ENCODE peak calls at places on chromosomes 6 and 20, in five cellular contexts. Y, W, N, C and Q are unnamed samples.

GRCh38 chr6:102327697-102328227 is 934.3 kb downstream of the GRIK2 start:
- DNase-seq in Y (no peak), W (no peak), N (no peak), C (no peak), Q (no peak)

GRCh38 chr6:157514659-157515496 is 133.9 kb downstream of the ZDHHC14 start:
- DNase-seq in Y (no peak), W (no peak), N (no peak), C (peak), Q (peak)

GRCh38 chr6:113276631-113277030 is 580.5 kb upstream of the MARCKS start:
- DNase-seq in Y (no peak), W (no peak), N (no peak), C (peak), Q (no peak)

GRCh38 chr20:16003310-16003709 is 569.9 kb downstream of the KIF16B start:
- DNase-seq in Y (no peak), W (no peak), N (no peak), C (no peak), Q (no peak)

GRCh38 chr6:151675746-151676459 is 131.6 kb upstream of the ESR1 start:
- DNase-seq in Y (no peak), W (peak), N (peak), C (peak), Q (no peak)

GRCh38 chr6:135251964-135252429 is 70.9 kb downstream of the MYB start:
- DNase-seq in Y (no peak), W (no peak), N (no peak), C (no peak), Q (peak)

GRCh38 chr6:54070025-54070424 is 41.2 kb upstream of the MLIP start:
- DNase-seq in Y (no peak), W (no peak), N (no peak), C (peak), Q (no peak)

GRCh38 chr6:47146426-47147174 is 104.5 kb upstream of the ADGRF1 start:
- DNase-seq in Y (no peak), W (no peak), N (no peak), C (no peak), Q (peak)

GRCh38 chr6:10621227-10621626 is 73.2 kb downstream of the C6orf52 start:
- DNase-seq in Y (no peak), W (no peak), N (no peak), C (no peak), Q (no peak)

GRCh38 chr20:18985551-18985950 is 172.0 kb downstream of the SCP2D1 start:
- DNase-seq in Y (no peak), W (no peak), N (no peak), C (no peak), Q (no peak)

GRCh38 chr20:12970372-12970821 is 38.4 kb upstream of the SPTLC3 start:
- DNase-seq in Y (no peak), W (no peak), N (no peak), C (peak), Q (peak)

GRCh38 chr6:13248053-13248452 is 80.3 kb downstream of the TBC1D7 start:
- DNase-seq in Y (no peak), W (no peak), N (no peak), C (peak), Q (peak)

GRCh38 chr6:73580247-73581149 is 59.7 kb upstream of the EEF1A1 start:
- DNase-seq in Y (peak), W (peak), N (peak), C (peak), Q (peak)

GRCh38 chr20:37755665-37756064 is 61.8 kb downstream of the CTNNBL1 start:
- DNase-seq in Y (no peak), W (no peak), N (no peak), C (no peak), Q (peak)

GRCh38 chr6:35050988-35051330 is 90.2 kb downstream of the TCP11 start:
- DNase-seq in Y (no peak), W (no peak), N (no peak), C (no peak), Q (no peak)

GRCh38 chr6:16190214-16190613 is 48.2 kb upstream of the GMPR start:
- DNase-seq in Y (no peak), W (no peak), N (no peak), C (no peak), Q (no peak)

GRCh38 chr6:163381118-163381751 is 33.3 kb upstream of the QKI start:
- DNase-seq in Y (no peak), W (no peak), N (no peak), C (no peak), Q (no peak)

GRCh38 chr20:59836768-59837167 is 96.7 kb downstream of the SYCP2 start:
- DNase-seq in Y (no peak), W (no peak), N (no peak), C (no peak), Q (no peak)

GRCh38 chr6:5776104-5776503 is 230.6 kb downstream of the NRN1 start:
- DNase-seq in Y (no peak), W (no peak), N (no peak), C (no peak), Q (no peak)

GRCh38 chr6:104218132-104218531 is 641.6 kb downstream of the HACE1 start:
- DNase-seq in Y (no peak), W (no peak), N (no peak), C (no peak), Q (peak)

DNA sequence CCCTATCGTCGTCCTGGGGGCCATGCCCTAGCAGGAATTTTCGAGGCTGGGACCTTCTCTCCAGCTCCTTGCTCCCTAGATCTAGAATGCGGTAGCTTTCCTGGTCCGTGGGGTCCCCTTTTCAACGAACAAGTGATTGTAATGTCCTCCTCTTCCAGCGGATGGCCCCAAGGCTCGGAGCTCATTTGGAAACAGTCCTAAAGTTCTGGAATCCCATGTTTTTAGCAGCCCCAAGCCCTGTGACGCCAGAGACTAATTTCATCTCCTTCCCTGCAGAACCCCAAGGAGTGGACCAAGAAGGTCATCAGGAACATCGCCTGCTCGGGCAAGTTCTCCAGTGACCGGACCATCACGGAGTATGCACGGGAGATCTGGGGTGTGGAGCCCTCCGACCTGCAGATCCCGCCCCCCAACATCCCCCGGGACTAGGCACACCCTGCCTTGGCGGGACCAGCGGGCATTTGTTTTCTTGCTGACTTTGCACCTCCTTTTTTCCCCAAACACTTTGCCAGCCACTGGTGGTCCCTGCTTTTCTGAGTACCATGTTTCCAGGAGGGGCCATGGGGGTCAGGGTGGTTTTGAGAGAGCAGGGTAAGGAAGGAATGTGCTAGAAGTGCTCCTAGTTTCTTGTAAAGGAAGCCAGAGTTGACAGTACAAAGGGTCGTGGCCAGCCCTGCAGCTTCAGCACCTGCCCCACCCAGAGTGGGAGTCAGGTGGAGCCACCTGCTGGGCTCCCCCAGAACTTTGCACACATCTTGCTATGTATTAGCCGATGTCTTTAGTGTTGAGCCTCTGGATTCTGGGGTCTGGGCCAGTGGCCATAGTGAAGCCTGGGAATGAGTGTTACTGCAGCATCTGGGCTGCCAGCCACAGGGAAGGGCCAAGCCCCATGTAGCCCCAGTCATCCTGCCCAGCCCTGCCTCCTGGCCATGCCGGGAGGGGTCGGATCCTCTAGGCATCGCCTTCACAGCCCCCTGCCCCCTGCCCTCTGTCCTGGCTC is 48.5 kb downstream of the PYGB start:
- DNase-seq in Y (no peak), W (no peak), N (no peak), C (no peak), Q (no peak)
- TF ChIP-seq CTCF in Y (peak), W (no peak), N (peak), C (peak), Q (peak)

GRCh38 chr20:21237956-21238355 is 65.2 kb upstream of the XRN2 start:
- DNase-seq in Y (no peak), W (no peak), N (no peak), C (no peak), Q (no peak)

GRCh38 chr20:21234324-21234723 is 68.8 kb upstream of the XRN2 start:
- DNase-seq in Y (no peak), W (no peak), N (no peak), C (no peak), Q (no peak)

GRCh38 chr20:21234816-21235215 is 68.3 kb upstream of the XRN2 start:
- DNase-seq in Y (no peak), W (no peak), N (no peak), C (no peak), Q (no peak)

GRCh38 chr20:21235346-21235712 is 67.8 kb upstream of the XRN2 start:
- DNase-seq in Y (no peak), W (no peak), N (no peak), C (no peak), Q (no peak)

DNA sequence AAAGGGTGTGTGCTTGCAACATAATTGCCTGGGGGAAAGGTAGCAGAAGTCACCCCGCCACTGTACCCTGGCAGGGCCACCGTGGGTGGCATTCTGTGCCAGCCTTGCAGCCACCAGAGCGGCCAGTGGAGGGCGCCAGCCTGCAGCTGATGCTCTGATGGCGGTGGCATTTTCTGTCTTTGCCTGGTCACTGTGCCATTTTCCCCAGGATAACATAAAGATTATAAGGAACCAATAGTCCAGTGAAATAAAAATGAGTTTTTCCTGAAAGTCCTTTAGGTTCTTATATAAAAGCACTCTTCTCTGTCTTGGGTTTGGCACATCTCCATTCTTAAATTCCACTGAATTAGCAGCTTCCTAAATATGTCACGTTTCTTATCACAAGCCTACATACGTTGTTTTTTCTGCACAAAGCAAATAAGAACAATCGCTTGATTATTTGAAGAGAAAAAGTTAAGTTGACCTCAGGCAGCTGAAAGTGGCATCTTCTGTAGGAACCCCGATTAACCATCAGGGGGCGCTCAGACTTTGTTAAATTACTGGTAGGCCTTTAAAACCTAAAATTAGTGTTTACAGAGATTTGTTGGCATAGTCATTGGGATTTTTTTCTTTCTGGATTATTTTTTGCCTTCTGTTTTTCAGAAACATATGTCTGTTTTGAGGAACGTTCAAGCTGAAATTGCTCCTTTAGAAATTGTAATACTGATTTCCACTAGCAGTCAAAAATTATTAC is 67.3 kb upstream of the XRN2 start:
- DNase-seq in Y (no peak), W (peak), N (peak), C (peak), Q (peak)
- TF ChIP-seq CTCF in Y (peak), W (peak), N (peak), C (peak), Q (peak)

GRCh38 chr6:127520061-127520460 is 926 bp upstream of the MTCL3 start:
- DNase-seq in Y (no peak), W (no peak), N (no peak), C (no peak), Q (peak)

GRCh38 chr6:127519469-127519785 is 292 bp upstream of the MTCL3 start:
- DNase-seq in Y (no peak), W (no peak), N (no peak), C (no peak), Q (no peak)

GRCh38 chr6:127518212-127518709 is 874 bp downstream of the MTCL3 start:
- DNase-seq in Y (no peak), W (no peak), N (peak), C (no peak), Q (no peak)

GRCh38 chr6:127518710-127519468 is at the start of gene MTCL3:
- DNase-seq in Y (no peak), W (no peak), N (peak), C (no peak), Q (peak)

DNA sequence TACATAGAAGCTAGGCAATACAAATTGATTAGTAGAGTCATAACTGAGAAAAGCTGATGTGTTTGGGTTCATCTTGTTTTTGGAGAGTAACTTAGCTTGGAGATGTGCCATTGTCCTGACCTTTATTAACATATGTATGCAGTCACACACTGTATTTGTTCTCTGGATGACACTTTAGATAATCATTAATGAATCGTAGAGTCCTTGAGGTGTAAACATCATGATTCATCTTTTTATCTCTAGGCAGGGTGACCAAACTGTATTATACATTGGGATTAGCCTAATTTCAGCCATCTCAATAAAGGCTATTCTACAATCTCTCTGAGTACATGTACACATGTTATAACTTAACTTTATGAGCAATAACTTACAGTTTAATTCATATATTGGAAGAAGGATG is 3.6 kb upstream of the MTCL3 start:
- DNase-seq in Y (no peak), W (no peak), N (no peak), C (no peak), Q (no peak)
- TF ChIP-seq CTCF in Y (no peak), W (no peak), N (no peak), C (no peak), Q (no peak)

GRCh38 chr6:25792016-25792415 is 37.5 kb downstream of the SLC17A4 start:
- DNase-seq in Y (no peak), W (no peak), N (no peak), C (no peak), Q (no peak)

GRCh38 chr6:25789475-25789874 is 34.9 kb downstream of the SLC17A4 start:
- DNase-seq in Y (no peak), W (no peak), N (no peak), C (no peak), Q (no peak)

GRCh38 chr6:25787469-25787868 is 32.9 kb downstream of the SLC17A4 start:
- DNase-seq in Y (no peak), W (no peak), N (no peak), C (no peak), Q (no peak)

GRCh38 chr6:25793970-25794369 is 37.9 kb downstream of the SLC17A1 start:
- DNase-seq in Y (no peak), W (no peak), N (no peak), C (no peak), Q (no peak)

DNA sequence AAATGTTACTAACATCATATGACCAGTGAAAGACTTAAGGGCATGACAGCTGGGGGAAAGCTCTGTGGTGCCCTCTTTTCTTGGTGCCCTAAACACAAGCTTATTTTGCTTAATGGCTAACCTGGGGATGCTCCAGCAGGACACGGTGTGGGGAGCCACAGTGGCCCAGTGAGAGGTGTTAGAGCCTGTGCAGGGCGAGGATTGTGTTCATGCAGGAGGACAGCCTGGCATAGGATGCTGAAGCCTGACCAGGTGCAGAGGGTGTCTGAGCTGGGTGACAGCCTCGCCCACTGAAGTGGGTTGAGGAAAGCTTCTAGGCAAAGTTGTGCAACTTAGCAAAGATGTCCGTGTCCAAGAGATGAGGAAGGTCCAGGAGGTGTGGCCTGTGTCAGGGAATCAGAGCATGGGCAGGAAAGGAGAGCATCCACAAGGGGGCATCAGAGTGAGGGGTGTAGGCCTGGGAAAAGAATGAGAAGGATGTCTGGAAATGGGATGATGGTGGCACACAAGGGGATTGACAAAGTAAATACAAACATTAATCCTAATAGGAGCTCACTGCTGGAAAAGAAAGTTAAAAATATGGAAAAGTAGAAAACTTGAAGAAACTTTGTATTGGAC is 33.9 kb downstream of the SLC17A4 start:
- DNase-seq in Y (no peak), W (peak), N (no peak), C (peak), Q (peak)
- TF ChIP-seq CTCF in Y (peak), W (peak), N (peak), C (peak), Q (peak)